ENCODE peak calls at places on chromosomes 3 and 15, in six cellular contexts. One of them, this sample, is unnamed. For H3K27me3, the result is how much of the 10 kb centered on the place peaks cover.

GRCh38 chr15:27353837-27354236 is 382.9 kb downstream of the GABRG3 start:
- DNase-seq in AG04450: no peak
- DNase-seq in testis: no peak
- DNase-seq in PC-3: peak
- DNase-seq in lung: no peak
- DNase-seq in WERI-Rb-1: no peak
- DNase-seq in this sample: peak

GRCh38 chr3:55482496-55483195 is 4.5 kb downstream of the WNT5A start:
- DNase-seq in lung: no peak
- DNase-seq in AG04450: no peak
- DNase-seq in testis: peak
- DNase-seq in PC-3: no peak
- DNase-seq in WERI-Rb-1: peak
- DNase-seq in this sample: peak

GRCh38 chr15:99449514-99449913 is 116.3 kb upstream of the MEF2A start:
- DNase-seq in PC-3: no peak
- DNase-seq in lung: no peak
- DNase-seq in AG04450: no peak
- DNase-seq in testis: no peak
- DNase-seq in WERI-Rb-1: no peak
- DNase-seq in this sample: no peak

GRCh38 chr3:164476631-164477030 is 601.7 kb downstream of the SI start:
- DNase-seq in testis: no peak
- DNase-seq in AG04450: no peak
- DNase-seq in PC-3: no peak
- DNase-seq in lung: no peak
- DNase-seq in WERI-Rb-1: no peak
- DNase-seq in this sample: no peak

GRCh38 chr3:46266598-46266997 is 24.3 kb downstream of the CCR3 start:
- DNase-seq in testis: no peak
- DNase-seq in WERI-Rb-1: no peak
- DNase-seq in lung: no peak
- DNase-seq in AG04450: no peak
- DNase-seq in PC-3: peak
- DNase-seq in this sample: peak

GRCh38 chr3:136377499-136377898 is 127.4 kb downstream of the PCCB start:
- DNase-seq in WERI-Rb-1: no peak
- DNase-seq in testis: no peak
- DNase-seq in PC-3: no peak
- DNase-seq in lung: no peak
- DNase-seq in AG04450: no peak
- DNase-seq in this sample: no peak

GRCh38 chr15:28873585-28874139 is 12.1 kb upstream of the APBA2 start:
- DNase-seq in lung: no peak
- DNase-seq in testis: no peak
- DNase-seq in PC-3: no peak
- DNase-seq in AG04450: no peak
- DNase-seq in WERI-Rb-1: no peak
- DNase-seq in this sample: no peak

GRCh38 chr3:59142581-59142980 is 92.8 kb upstream of the CFAP20DC start:
- DNase-seq in lung: no peak
- DNase-seq in testis: no peak
- DNase-seq in WERI-Rb-1: no peak
- DNase-seq in AG04450: no peak
- DNase-seq in PC-3: no peak
- DNase-seq in this sample: no peak

GRCh38 chr15:63985221-63986184 is 60.8 kb downstream of the DAPK2 start:
- DNase-seq in lung: peak
- DNase-seq in PC-3: no peak
- DNase-seq in testis: peak
- DNase-seq in AG04450: no peak
- DNase-seq in WERI-Rb-1: no peak
- DNase-seq in this sample: no peak

GRCh38 chr3:161266731-161267150 is 45.6 kb downstream of the NMD3 start:
- DNase-seq in lung: no peak
- DNase-seq in AG04450: peak
- DNase-seq in WERI-Rb-1: no peak
- DNase-seq in PC-3: peak
- DNase-seq in testis: no peak
- DNase-seq in this sample: peak

GRCh38 chr3:141083831-141084624 is 32.9 kb downstream of the SPSB4 start:
- DNase-seq in testis: no peak
- DNase-seq in WERI-Rb-1: peak
- DNase-seq in PC-3: no peak
- DNase-seq in lung: no peak
- DNase-seq in AG04450: no peak
- DNase-seq in this sample: no peak

GRCh38 chr3:24460974-24461373 is 33.7 kb downstream of the THRB start:
- DNase-seq in AG04450: no peak
- DNase-seq in lung: no peak
- DNase-seq in PC-3: no peak
- DNase-seq in WERI-Rb-1: no peak
- DNase-seq in testis: no peak
- DNase-seq in this sample: no peak

GRCh38 chr3:185126201-185126600 is 26.7 kb downstream of the C3orf70 start:
- DNase-seq in lung: no peak
- DNase-seq in AG04450: no peak
- DNase-seq in PC-3: no peak
- DNase-seq in WERI-Rb-1: no peak
- DNase-seq in testis: no peak
- DNase-seq in this sample: no peak

GRCh38 chr3:12496453-12496761 is 12.1 kb downstream of the TSEN2 start:
- DNase-seq in testis: no peak
- DNase-seq in lung: no peak
- DNase-seq in AG04450: no peak
- DNase-seq in WERI-Rb-1: no peak
- DNase-seq in PC-3: no peak
- DNase-seq in this sample: no peak

GRCh38 chr3:12501360-12502020 is 17.2 kb downstream of the TSEN2 start:
- DNase-seq in testis: no peak
- DNase-seq in AG04450: peak
- DNase-seq in WERI-Rb-1: no peak
- DNase-seq in PC-3: no peak
- DNase-seq in lung: no peak
- DNase-seq in this sample: peak

GRCh38 chr3:12490547-12490946 is 6.3 kb downstream of the TSEN2 start:
- DNase-seq in testis: no peak
- DNase-seq in lung: no peak
- DNase-seq in AG04450: no peak
- DNase-seq in WERI-Rb-1: no peak
- DNase-seq in PC-3: no peak
- DNase-seq in this sample: no peak

DNA sequence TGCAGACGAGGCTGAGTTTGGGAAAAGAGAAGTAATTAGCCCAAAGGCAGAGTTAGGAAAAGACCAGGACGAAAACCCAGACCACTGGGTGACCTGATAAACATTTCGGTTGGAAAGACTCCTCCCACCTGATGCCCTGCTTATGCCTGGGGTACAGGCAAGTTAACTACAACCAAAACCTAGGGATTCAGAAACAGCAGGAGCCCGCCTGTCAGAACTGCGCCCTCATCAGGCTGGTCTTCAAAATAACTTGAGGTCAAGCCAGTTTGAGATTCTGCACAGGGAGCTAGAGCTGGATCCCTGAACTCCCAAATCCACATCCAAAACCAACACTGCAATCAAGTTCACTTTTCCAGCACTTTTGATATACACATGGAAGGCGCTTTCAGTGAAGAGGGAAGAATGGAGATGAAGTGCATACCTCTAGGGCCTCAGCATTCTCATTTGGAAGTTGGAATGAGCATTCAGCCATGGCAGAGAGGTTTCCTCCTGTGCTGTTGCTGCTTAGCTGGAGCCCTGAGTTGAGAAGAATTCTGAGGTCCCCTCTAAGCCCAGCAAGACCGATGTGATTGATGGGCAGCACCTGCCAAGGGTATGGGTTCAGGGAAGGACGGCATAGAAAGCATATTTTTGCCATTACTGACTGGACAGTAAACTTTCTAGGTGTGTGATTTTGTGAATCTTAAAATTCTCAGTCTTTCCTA is 11.6 kb downstream of the TSEN2 start:
- DNase-seq in WERI-Rb-1: no peak
- DNase-seq in PC-3: no peak
- DNase-seq in lung: no peak
- DNase-seq in testis: no peak
- DNase-seq in AG04450: no peak
- DNase-seq in this sample: no peak
- TF ChIP-seq CTCF in WERI-Rb-1: peak
- TF ChIP-seq CTCF in PC-3: peak
- TF ChIP-seq CTCF in lung: no peak
- TF ChIP-seq CTCF in testis: no peak
- TF ChIP-seq CTCF in AG04450: no peak
- TF ChIP-seq CTCF in this sample: peak

GRCh38 chr3:188620752-188621151 is 466.8 kb downstream of the LPP start:
- DNase-seq in testis: no peak
- DNase-seq in PC-3: no peak
- DNase-seq in AG04450: no peak
- DNase-seq in lung: no peak
- DNase-seq in WERI-Rb-1: no peak
- DNase-seq in this sample: no peak

GRCh38 chr3:188627652-188628051 is 473.7 kb downstream of the LPP start:
- DNase-seq in lung: no peak
- DNase-seq in AG04450: peak
- DNase-seq in testis: no peak
- DNase-seq in PC-3: peak
- DNase-seq in WERI-Rb-1: no peak
- DNase-seq in this sample: peak

GRCh38 chr3:188624828-188625227 is 470.9 kb downstream of the LPP start:
- DNase-seq in AG04450: no peak
- DNase-seq in lung: no peak
- DNase-seq in PC-3: no peak
- DNase-seq in WERI-Rb-1: no peak
- DNase-seq in testis: no peak
- DNase-seq in this sample: no peak

DNA sequence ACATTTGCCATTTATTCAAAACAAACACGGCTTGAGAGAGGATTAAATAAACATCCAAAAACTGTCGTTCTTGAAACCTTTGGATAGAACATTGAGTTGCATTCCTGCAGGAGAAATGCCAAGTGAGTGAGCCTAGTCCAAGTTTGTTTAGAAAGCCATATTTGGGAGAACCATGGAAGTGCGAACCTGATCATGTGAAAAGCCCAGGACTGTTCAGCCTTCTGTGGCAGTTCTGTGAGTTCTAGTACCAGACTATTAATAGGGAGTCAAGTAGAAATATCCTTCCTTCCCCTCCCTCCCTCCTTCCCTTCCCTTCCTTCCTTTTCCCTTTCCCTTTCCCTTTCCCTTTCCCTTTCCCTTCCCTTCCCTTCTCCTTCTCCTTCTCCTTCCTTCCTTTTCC is 470.4 kb downstream of the LPP start:
- DNase-seq in AG04450: peak
- DNase-seq in testis: peak
- DNase-seq in WERI-Rb-1: no peak
- DNase-seq in lung: no peak
- DNase-seq in PC-3: no peak
- DNase-seq in this sample: no peak
- H3K27ac ChIP-seq in AG04450: peak
- H3K27ac ChIP-seq in testis: peak
- H3K27ac ChIP-seq in WERI-Rb-1: no peak
- H3K27ac ChIP-seq in lung: peak
- H3K27ac ChIP-seq in PC-3: no peak
- H3K27ac ChIP-seq in this sample: no peak

GRCh38 chr3:158098834-158099424 is 7.3 kb downstream of the SHOX2 start:
- DNase-seq in AG04450: no peak
- DNase-seq in lung: no peak
- DNase-seq in PC-3: no peak
- DNase-seq in WERI-Rb-1: no peak
- DNase-seq in testis: no peak
- DNase-seq in this sample: no peak

GRCh38 chr3:158102219-158102612 is 4.0 kb downstream of the SHOX2 start:
- DNase-seq in AG04450: no peak
- DNase-seq in testis: no peak
- DNase-seq in lung: no peak
- DNase-seq in PC-3: no peak
- DNase-seq in WERI-Rb-1: peak
- DNase-seq in this sample: no peak

GRCh38 chr3:158101330-158102218 is 4.6 kb downstream of the SHOX2 start:
- DNase-seq in WERI-Rb-1: no peak
- DNase-seq in lung: no peak
- DNase-seq in PC-3: no peak
- DNase-seq in AG04450: no peak
- DNase-seq in testis: no peak
- DNase-seq in this sample: no peak

GRCh38 chr3:158102660-158103085 is 3.5 kb downstream of the SHOX2 start:
- DNase-seq in PC-3: no peak
- DNase-seq in WERI-Rb-1: no peak
- DNase-seq in lung: no peak
- DNase-seq in AG04450: no peak
- DNase-seq in testis: no peak
- DNase-seq in this sample: no peak

DNA sequence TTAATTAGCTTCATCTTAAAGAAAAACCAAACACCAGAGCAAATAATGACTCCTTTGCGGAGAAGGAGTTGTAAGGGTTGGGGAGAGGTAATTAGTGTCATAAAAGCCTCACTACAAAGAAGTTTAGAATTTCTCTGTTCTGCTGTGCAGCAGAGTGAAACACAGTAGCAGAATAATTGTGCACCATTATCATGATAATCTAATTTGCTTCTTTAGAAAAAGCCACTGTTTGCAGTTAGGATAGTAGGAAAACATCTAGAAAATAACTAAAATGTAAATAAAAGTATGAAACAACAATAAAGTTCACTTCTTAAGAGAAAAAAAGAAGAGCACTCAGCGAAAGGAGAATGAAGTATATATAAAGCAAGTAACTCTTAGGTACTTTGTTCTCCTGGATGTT is 5.5 kb downstream of the SHOX2 start:
- DNase-seq in WERI-Rb-1: no peak
- DNase-seq in testis: no peak
- DNase-seq in lung: no peak
- DNase-seq in PC-3: no peak
- DNase-seq in AG04450: no peak
- DNase-seq in this sample: no peak
- H3K27me3 ChIP-seq in WERI-Rb-1: under half
- H3K27me3 ChIP-seq in testis: under half
- H3K27me3 ChIP-seq in lung: under half
- H3K27me3 ChIP-seq in PC-3: under half
- H3K27me3 ChIP-seq in AG04450: half or more
- H3K27me3 ChIP-seq in this sample: half or more

GRCh38 chr15:87579537-87579936 is 677.0 kb downstream of the NTRK3 start:
- DNase-seq in PC-3: peak
- DNase-seq in lung: no peak
- DNase-seq in testis: no peak
- DNase-seq in AG04450: no peak
- DNase-seq in WERI-Rb-1: no peak
- DNase-seq in this sample: peak

GRCh38 chr15:87575896-87576295 is 680.6 kb downstream of the NTRK3 start:
- DNase-seq in testis: no peak
- DNase-seq in PC-3: peak
- DNase-seq in WERI-Rb-1: no peak
- DNase-seq in AG04450: no peak
- DNase-seq in lung: no peak
- DNase-seq in this sample: peak

GRCh38 chr15:87577336-87577735 is 679.2 kb downstream of the NTRK3 start:
- DNase-seq in AG04450: no peak
- DNase-seq in lung: no peak
- DNase-seq in WERI-Rb-1: no peak
- DNase-seq in testis: no peak
- DNase-seq in PC-3: no peak
- DNase-seq in this sample: no peak

GRCh38 chr15:87576486-87577176 is 679.9 kb downstream of the NTRK3 start:
- DNase-seq in WERI-Rb-1: no peak
- DNase-seq in lung: no peak
- DNase-seq in PC-3: peak
- DNase-seq in testis: no peak
- DNase-seq in AG04450: no peak
- DNase-seq in this sample: peak

GRCh38 chr15:87578776-87579175 is 677.8 kb downstream of the NTRK3 start:
- DNase-seq in testis: no peak
- DNase-seq in lung: no peak
- DNase-seq in WERI-Rb-1: no peak
- DNase-seq in AG04450: no peak
- DNase-seq in PC-3: peak
- DNase-seq in this sample: no peak
- TF ChIP-seq CTCF in testis: no peak
- TF ChIP-seq CTCF in lung: no peak
- TF ChIP-seq CTCF in WERI-Rb-1: no peak
- TF ChIP-seq CTCF in AG04450: no peak
- TF ChIP-seq CTCF in PC-3: no peak
- TF ChIP-seq CTCF in this sample: no peak